ENCODE peak calls at places on chromosome 22, in eight cellular contexts. G, Y, B, H, Q, Z, R and E are unnamed samples.

GRCh38 chr22:39528681-39529486 is 3.7 kb downstream of the RPS19BP1 start:
- DNase-seq in G (peak; percentile 86), Y (peak; percentile 84), B (peak; percentile 91), H (peak; percentile 83), Q (peak; percentile 90), Z (peak; percentile 87), R (peak; percentile 79), E (peak; percentile 47)

GRCh38 chr22:24177456-24177855 is 3.8 kb upstream of the SUSD2 start:
- DNase-seq in G (no peak), Y (no peak), B (no peak), H (no peak), Q (no peak), Z (no peak), R (no peak), E (no peak)

GRCh38 chr22:41500303-41500702 is 31.4 kb downstream of the ACO2 start:
- DNase-seq in G (no peak), Y (no peak), B (no peak), H (no peak), Q (no peak), Z (no peak), R (no peak), E (no peak)

GRCh38 chr22:26215766-26216165 is 46.5 kb downstream of the SEZ6L start:
- DNase-seq in G (no peak), Y (no peak), B (no peak), H (no peak), Q (no peak), Z (no peak), R (no peak), E (no peak)

GRCh38 chr22:46783721-46784120 is 21.3 kb downstream of the TBC1D22A start:
- DNase-seq in G (no peak), Y (no peak), B (no peak), H (no peak), Q (no peak), Z (no peak), R (no peak), E (no peak)

GRCh38 chr22:17412232-17412631 is 43.0 kb downstream of the CECR2 start:
- DNase-seq in G (no peak), Y (no peak), B (no peak), H (no peak), Q (no peak), Z (no peak), R (no peak), E (no peak)

GRCh38 chr22:30689622-30690021 is 5.1 kb upstream of the OSBP2 start:
- DNase-seq in G (no peak), Y (no peak), B (no peak), H (no peak), Q (no peak), Z (no peak), R (no peak), E (no peak)

GRCh38 chr22:30754971-30755759 is 60.5 kb downstream of the OSBP2 start:
- DNase-seq in G (peak; percentile 74), Y (peak; percentile 61), B (peak; percentile 28), H (no peak), Q (peak; percentile 21), Z (peak; percentile 64), R (no peak), E (no peak)

GRCh38 chr22:45564349-45565030 is 61.8 kb downstream of the FBLN1 start:
- DNase-seq in G (no peak), Y (no peak), B (no peak), H (no peak), Q (no peak), Z (no peak), R (no peak), E (no peak)

GRCh38 chr22:19984201-19984753 is 32.3 kb downstream of the ARVCF start:
- DNase-seq in G (peak; percentile 85), Y (peak; percentile 16), B (no peak), H (no peak), Q (peak; percentile 71), Z (peak; percentile 73), R (no peak), E (no peak)

GRCh38 chr22:22988785-22989184 is 81.5 kb upstream of the GNAZ start:
- DNase-seq in G (no peak), Y (no peak), B (no peak), H (no peak), Q (no peak), Z (no peak), R (no peak), E (no peak)

GRCh38 chr22:30305906-30306628 is 16.8 kb upstream of the CASTOR1 start:
- DNase-seq in G (no peak), Y (no peak), B (no peak), H (no peak), Q (no peak), Z (no peak), R (no peak), E (peak; percentile 68)

GRCh38 chr22:19849800-19850481 is 4.7 kb downstream of the GNB1L start:
- DNase-seq in G (no peak), Y (no peak), B (no peak), H (no peak), Q (no peak), Z (no peak), R (no peak), E (no peak)

GRCh38 chr22:19707347-19708322 is 6.7 kb upstream of the SEPTIN5 start:
- DNase-seq in G (no peak), Y (no peak), B (no peak), H (no peak), Q (no peak), Z (no peak), R (no peak), E (no peak)

GRCh38 chr22:27412866-27413445 is 388.6 kb downstream of the MN1 start:
- DNase-seq in G (no peak), Y (no peak), B (no peak), H (no peak), Q (no peak), Z (no peak), R (no peak), E (no peak)

GRCh38 chr22:17086750-17087149 is 1.9 kb downstream of the IL17RA start:
- DNase-seq in G (no peak), Y (no peak), B (no peak), H (no peak), Q (no peak), Z (no peak), R (no peak), E (no peak)

GRCh38 chr22:45510376-45511232 is 7.9 kb downstream of the FBLN1 start:
- DNase-seq in G (no peak), Y (no peak), B (no peak), H (no peak), Q (no peak), Z (no peak), R (no peak), E (no peak)

GRCh38 chr22:49289822-49290221 is 537.9 kb downstream of the BRD1 start:
- DNase-seq in G (no peak), Y (no peak), B (no peak), H (no peak), Q (no peak), Z (no peak), R (no peak), E (no peak)

GRCh38 chr22:49188091-49188490 is 639.6 kb downstream of the BRD1 start:
- DNase-seq in G (no peak), Y (no peak), B (no peak), H (no peak), Q (no peak), Z (no peak), R (no peak), E (no peak)

GRCh38 chr22:26672060-26672471 is 14.7 kb downstream of the MIAT start:
- DNase-seq in G (no peak), Y (no peak), B (no peak), H (no peak), Q (no peak), Z (no peak), R (peak; percentile 8), E (peak; percentile 63)